ENCODE peak calls at places on chromosomes 3 and 15, in nine cellular contexts. B, D, L, C, P, W, U, S and Z are unnamed samples. For H3K9me3, the result is how much of the 10 kb centered on the place peaks cover.

GRCh38 chr3:28840976-28841376 is 439.9 kb upstream of the RBMS3 start:
- DNase-seq in B (no peak), D (no peak), L (no peak), C (no peak), P (no peak), W (no peak), U (no peak), S (no peak), Z (no peak)

GRCh38 chr3:97497138-97497537 is 267.4 kb upstream of the ARL6 start:
- DNase-seq in B (no peak), D (no peak), L (no peak), C (no peak), P (no peak), W (no peak), U (peak), S (no peak), Z (no peak)

GRCh38 chr3:37458162-37458895 is 283.9 kb upstream of the LRRFIP2 start:
- DNase-seq in B (no peak), D (no peak), L (no peak), C (no peak), P (no peak), W (no peak), U (no peak), S (peak), Z (no peak)

GRCh38 chr3:141305436-141305835 is 62.9 kb upstream of the ZBTB38 start:
- DNase-seq in B (peak), D (peak), L (no peak), C (peak), P (no peak), W (no peak), U (peak), S (no peak), Z (no peak)

GRCh38 chr3:63872135-63872924 is 8.7 kb downstream of the ATXN7 start:
- DNase-seq in B (peak), D (peak), L (no peak), C (peak), P (no peak), W (no peak), U (no peak), S (no peak), Z (no peak)

GRCh38 chr3:43400162-43400561 is 113.8 kb downstream of the SNRK start:
- DNase-seq in B (no peak), D (no peak), L (no peak), C (no peak), P (no peak), W (no peak), U (no peak), S (no peak), Z (no peak)

GRCh38 chr3:111668912-111669488 is 73.9 kb upstream of the ZBED2 start:
- DNase-seq in B (peak), D (no peak), L (no peak), C (peak), P (no peak), W (peak), U (peak), S (no peak), Z (no peak)

GRCh38 chr15:82646250-82647044 is 716 bp downstream of the CPEB1 start:
- DNase-seq in B (no peak), D (no peak), L (no peak), C (no peak), P (no peak), W (no peak), U (no peak), S (peak), Z (no peak)

GRCh38 chr15:67018451-67018850 is 47.0 kb upstream of the SMAD3 start:
- DNase-seq in B (no peak), D (no peak), L (no peak), C (no peak), P (no peak), W (no peak), U (no peak), S (no peak), Z (no peak)

GRCh38 chr15:38002883-38003477 is 68.5 kb downstream of the TMCO5A start:
- DNase-seq in B (peak), D (peak), L (no peak), C (peak), P (peak), W (peak), U (peak), S (peak), Z (peak)

GRCh38 chr3:19213608-19214220 is 65.4 kb downstream of the KCNH8 start:
- DNase-seq in B (no peak), D (no peak), L (no peak), C (no peak), P (no peak), W (no peak), U (peak), S (peak), Z (no peak)

GRCh38 chr3:143928541-143929255 is 42.9 kb upstream of the DIPK2A start:
- DNase-seq in B (no peak), D (no peak), L (no peak), C (no peak), P (no peak), W (no peak), U (no peak), S (no peak), Z (no peak)

GRCh38 chr15:30928076-30928475 is 24.4 kb downstream of the FAN1 start:
- DNase-seq in B (peak), D (no peak), L (no peak), C (no peak), P (no peak), W (peak), U (no peak), S (no peak), Z (no peak)

GRCh38 chr15:31083394-31083790 is 18.1 kb downstream of the TRPM1 start:
- DNase-seq in B (no peak), D (no peak), L (no peak), C (no peak), P (no peak), W (peak), U (peak), S (no peak), Z (peak)

GRCh38 chr3:125591116-125591755 is 4.1 kb downstream of the OSBPL11 start:
- DNase-seq in B (peak), D (no peak), L (no peak), C (no peak), P (no peak), W (no peak), U (no peak), S (no peak), Z (no peak)

GRCh38 chr3:125582707-125583106 is 12.6 kb downstream of the OSBPL11 start:
- DNase-seq in B (peak), D (no peak), L (no peak), C (no peak), P (no peak), W (no peak), U (peak), S (no peak), Z (no peak)

GRCh38 chr3:125589743-125590142 is 5.6 kb downstream of the OSBPL11 start:
- DNase-seq in B (no peak), D (no peak), L (no peak), C (no peak), P (no peak), W (no peak), U (no peak), S (no peak), Z (no peak)

GRCh38 chr3:125587039-125587664 is 8.1 kb downstream of the OSBPL11 start:
- DNase-seq in B (peak), D (no peak), L (no peak), C (peak), P (no peak), W (no peak), U (no peak), S (no peak), Z (no peak)

DNA sequence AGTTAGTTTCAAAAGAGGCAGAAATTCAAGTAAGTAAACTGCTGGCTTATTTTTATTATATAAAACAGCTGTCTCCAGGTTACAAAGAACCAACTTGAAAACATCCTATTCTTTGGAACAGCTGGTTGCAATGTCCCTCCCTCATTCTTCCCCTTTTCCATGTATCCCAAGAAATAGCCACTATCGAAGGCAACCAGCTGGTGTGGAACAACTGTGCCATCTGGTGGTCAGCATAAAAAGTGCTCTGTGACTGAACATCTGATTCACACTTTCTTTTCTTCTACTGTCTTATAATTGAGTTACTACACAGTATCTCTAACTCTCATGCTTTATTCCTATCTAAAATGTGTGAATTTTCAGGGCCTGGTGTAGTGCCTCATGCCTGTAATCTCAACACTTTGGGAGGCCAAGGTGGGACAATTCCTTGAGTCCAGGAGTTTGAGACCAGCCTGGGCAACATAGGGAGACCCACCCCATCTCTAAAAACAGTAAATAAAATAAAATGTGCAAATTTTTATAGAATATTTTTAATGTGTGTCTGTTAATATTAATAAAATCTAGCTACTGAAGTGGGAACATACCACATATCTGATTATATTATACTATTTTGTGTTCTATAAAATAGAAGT is 9.6 kb downstream of the OSBPL11 start:
- DNase-seq in B (peak), D (peak), L (no peak), C (peak), P (no peak), W (peak), U (peak), S (no peak), Z (no peak)
- H3K9me3 ChIP-seq in B (under half), D (under half), L (under half), C (under half), P (under half), W (under half), U (under half), S (under half), Z (under half)

GRCh38 chr3:120147072-120147871 is 53.0 kb upstream of the GSK3B start:
- DNase-seq in B (no peak), D (no peak), L (no peak), C (no peak), P (no peak), W (peak), U (peak), S (no peak), Z (no peak)
- H3K4me3 ChIP-seq in B (no peak), D (no peak), L (no peak), C (no peak), P (no peak), W (no peak), U (peak), S (no peak), Z (no peak)

DNA sequence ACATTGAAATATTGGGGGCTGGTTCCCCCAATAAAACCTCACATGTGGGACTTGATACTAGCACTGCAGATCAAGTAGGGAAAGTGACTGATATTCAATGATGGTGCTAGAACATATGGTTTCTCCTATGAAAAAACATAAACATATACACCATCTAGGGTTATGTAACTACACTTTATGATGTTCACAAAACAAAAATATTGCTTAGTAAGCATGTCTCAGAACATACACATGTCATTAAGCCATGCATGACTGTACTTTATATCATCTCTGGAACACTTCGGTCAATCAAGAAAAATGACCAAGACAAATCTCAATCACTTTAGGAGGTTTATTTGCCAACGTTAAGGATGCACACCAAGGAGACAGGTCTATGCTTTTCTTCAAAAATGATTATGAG is 57.4 kb downstream of the ZNF717 start:
- DNase-seq in B (no peak), D (no peak), L (no peak), C (no peak), P (no peak), W (no peak), U (no peak), S (no peak), Z (no peak)
- H3K9me3 ChIP-seq in B (under half), D (under half), L (half or more), C (half or more), P (under half), W (under half), U (half or more), S (under half), Z (half or more)

GRCh38 chr15:100902436-100903190 is 16.5 kb upstream of the LRRK1 start:
- DNase-seq in B (peak), D (no peak), L (peak), C (no peak), P (no peak), W (peak), U (peak), S (peak), Z (peak)
- H3K4me3 ChIP-seq in B (peak), D (no peak), L (peak), C (no peak), P (no peak), W (no peak), U (peak), S (peak), Z (peak)

GRCh38 chr15:24075420-24076089 is 388.4 kb upstream of the NDN start:
- DNase-seq in B (no peak), D (no peak), L (no peak), C (no peak), P (no peak), W (no peak), U (no peak), S (no peak), Z (no peak)
- H3K9me3 ChIP-seq in B (under half), D (under half), L (under half), C (under half), P (under half), W (under half), U (half or more), S (under half), Z (under half)